ENCODE peak calls at places on chromosomes 13 and 19, in five cellular contexts. X is NT2/D1, P is cardiac muscle cell, I is neural crest cell, N is HT1080. G is an unnamed sample.

GRCh38 chr19:6793411-6793810 is 20.9 kb downstream of the VAV1 start:
- DNase-seq in X (no peak), P (no peak), I (no peak), N (no peak), G (no peak)

GRCh38 chr19:23071087-23071511 is 45.7 kb upstream of the ZNF730 start:
- DNase-seq in X (peak), P (no peak), I (no peak), N (no peak), G (no peak)

GRCh38 chr19:12825259-12826131 is 8.9 kb downstream of the RTBDN start:
- DNase-seq in X (peak), P (peak), I (peak), N (no peak), G (no peak)

GRCh38 chr19:48102870-48103751 is 7.5 kb downstream of the PLA2G4C start:
- DNase-seq in X (peak), P (peak), I (peak), N (peak), G (peak)

GRCh38 chr19:53916004-53916403 is 6.9 kb downstream of the CACNG7 start:
- DNase-seq in X (no peak), P (no peak), I (no peak), N (no peak), G (no peak)

GRCh38 chr19:42396248-42396541 is 6.1 kb upstream of the CNFN start:
- DNase-seq in X (no peak), P (no peak), I (no peak), N (no peak), G (no peak)

GRCh38 chr13:113783482-113783881 is 24.5 kb downstream of the TMEM255B start:
- DNase-seq in X (no peak), P (no peak), I (no peak), N (no peak), G (no peak)

GRCh38 chr13:108897955-108898354 is 268.5 kb downstream of the MYO16 start:
- DNase-seq in X (no peak), P (no peak), I (no peak), N (peak), G (no peak)

GRCh38 chr13:49220035-49220855 is at the start of gene MLNR:
- DNase-seq in X (no peak), P (peak), I (peak), N (no peak), G (no peak)

GRCh38 chr19:10544242-10544752 is 593 bp downstream of the ATG4D start:
- DNase-seq in X (no peak), P (no peak), I (no peak), N (no peak), G (no peak)

GRCh38 chr13:107339209-107339608 is 771.3 kb upstream of the ARGLU1 start:
- DNase-seq in X (no peak), P (no peak), I (no peak), N (peak), G (no peak)

GRCh38 chr13:112464720-112465119 is 88.6 kb downstream of the SPACA7 start:
- DNase-seq in X (no peak), P (no peak), I (no peak), N (no peak), G (no peak)

G was measured in iPS DF 6.9.